ENCODE peak calls at places on chromosomes 11 and 22, in ten cellular contexts. F, Q, G, K, M, L, W, S, R and I are unnamed samples.

GRCh38 chr11:95156133-95156731 is 66.6 kb downstream of the ENDOD1 start:
- DNase-seq in F (no peak), Q (no peak), G (no peak), K (no peak), M (no peak), L (no peak), W (no peak), S (no peak), R (no peak), I (no peak)

GRCh38 chr11:133694701-133695100 is 150.6 kb downstream of the SPATA19 start:
- DNase-seq in F (no peak), Q (no peak), G (no peak), K (no peak), M (no peak), L (no peak), W (no peak), S (no peak), R (no peak), I (no peak)

GRCh38 chr22:44145544-44145943 is 35.2 kb upstream of the PARVG start:
- DNase-seq in F (no peak), Q (no peak), G (no peak), K (no peak), M (no peak), L (no peak), W (no peak), S (no peak), R (no peak), I (no peak)

GRCh38 chr11:94954753-94955152 is 18.6 kb downstream of the CWC15 start:
- DNase-seq in F (no peak), Q (no peak), G (no peak), K (no peak), M (no peak), L (no peak), W (no peak), S (no peak), R (no peak), I (no peak)

GRCh38 chr11:67583319-67584204 is at the start of gene GSTP1:
- DNase-seq in F (peak; percentile 96), Q (peak; percentile 54), G (peak; percentile 67), K (peak; percentile 77), M (peak; percentile 83), L (peak; percentile 88), W (peak; percentile 93), S (peak; percentile 63), R (peak; percentile 74), I (peak; percentile 32)

GRCh38 chr11:44575288-44575672 is 9.8 kb downstream of the CD82 start:
- DNase-seq in F (peak; percentile 67), Q (no peak), G (no peak), K (peak; percentile 36), M (no peak), L (peak; percentile 47), W (no peak), S (no peak), R (no peak), I (peak; percentile 44)

GRCh38 chr22:46466255-46466676 is 71.2 kb downstream of the CELSR1 start:
- DNase-seq in F (no peak), Q (no peak), G (no peak), K (no peak), M (no peak), L (no peak), W (no peak), S (no peak), R (no peak), I (no peak)

GRCh38 chr22:30752771-30753170 is 58.1 kb downstream of the OSBP2 start:
- DNase-seq in F (no peak), Q (no peak), G (no peak), K (no peak), M (no peak), L (no peak), W (no peak), S (no peak), R (no peak), I (no peak)

GRCh38 chr22:19641254-19641982 is 72.9 kb upstream of the SEPTIN5 start:
- DNase-seq in F (peak; percentile 80), Q (no peak), G (no peak), K (no peak), M (no peak), L (peak; percentile 43), W (peak; percentile 62), S (no peak), R (no peak), I (no peak)

GRCh38 chr11:64745523-64746328 is 1.8 kb upstream of the RASGRP2 start:
- DNase-seq in F (peak; percentile 82), Q (no peak), G (peak; percentile 63), K (no peak), M (peak; percentile 48), L (peak; percentile 82), W (peak; percentile 85), S (peak; percentile 78), R (peak; percentile 77), I (no peak)

GRCh38 chr11:128497057-128497957 is 90.1 kb downstream of the ETS1 start:
- DNase-seq in F (peak; percentile 57), Q (no peak), G (no peak), K (peak; percentile 75), M (no peak), L (peak; percentile 98), W (peak; percentile 77), S (peak; percentile 19), R (no peak), I (peak; percentile 96)

GRCh38 chr22:46373838-46374662 is 38.5 kb downstream of the TRMU start:
- DNase-seq in F (no peak), Q (no peak), G (no peak), K (no peak), M (no peak), L (no peak), W (peak; percentile 60), S (no peak), R (peak; percentile 31), I (no peak)

GRCh38 chr22:29907753-29908515 is 25.0 kb downstream of the MTMR3 start:
- DNase-seq in F (peak; percentile 55), Q (no peak), G (no peak), K (peak; percentile 82), M (no peak), L (peak; percentile 98), W (peak; percentile 74), S (no peak), R (no peak), I (peak; percentile 66)

GRCh38 chr11:134559617-134559992 is 147.6 kb upstream of the B3GAT1 start:
- DNase-seq in F (peak; percentile 34), Q (no peak), G (no peak), K (no peak), M (no peak), L (no peak), W (no peak), S (no peak), R (no peak), I (no peak)